ENCODE peak calls at places on chromosome 21, in ten cellular contexts. R, K, M, S, X, J, V, D, G and T are unnamed samples.

GRCh38 chr21:34276711-34277425 is 86.9 kb upstream of the KCNE2 start:
- DNase-seq in D (peak), S (no peak), V (no peak), K (no peak), J (no peak), X (no peak), R (no peak), M (peak), G (no peak), T (no peak)

GRCh38 chr21:14548751-14549150 is 2.6 kb upstream of the SAMSN1 start:
- DNase-seq in G (no peak), J (no peak), D (no peak), V (no peak), R (no peak), M (no peak), K (no peak), X (no peak), S (no peak), T (no peak)

GRCh38 chr21:45313015-45313414 is 25.3 kb upstream of the POFUT2 start:
- DNase-seq in S (no peak), D (no peak), K (no peak), J (no peak), G (peak), X (no peak), R (no peak), V (no peak), M (no peak), T (no peak)

GRCh38 chr21:35428489-35428888 is 379.4 kb upstream of the RUNX1 start:
- DNase-seq in X (no peak), V (no peak), G (peak), J (peak), K (peak), M (peak), D (no peak), S (no peak), R (no peak), T (no peak)

GRCh38 chr21:18499761-18500376 is 96.3 kb upstream of the TMPRSS15 start:
- DNase-seq in M (peak), X (peak), R (no peak), J (peak), D (peak), K (no peak), S (peak), G (peak), V (peak), T (peak)

GRCh38 chr21:43702785-43703067 is 16.2 kb upstream of the PDXK start:
- DNase-seq in M (peak), G (no peak), D (peak), R (no peak), K (no peak), S (no peak), J (no peak), X (no peak), V (no peak), T (no peak)

GRCh38 chr21:39066829-39067785 is 116.1 kb downstream of the PSMG1 start:
- DNase-seq in J (no peak), V (no peak), S (no peak), X (no peak), G (peak), K (no peak), D (no peak), M (peak), R (no peak), T (no peak)

GRCh38 chr21:45381036-45381787 is 23.8 kb upstream of the COL18A1 start:
- DNase-seq in J (no peak), S (no peak), V (no peak), M (no peak), K (no peak), G (peak), X (no peak), D (no peak), R (no peak), T (no peak)

GRCh38 chr21:34936299-34936698 is 112.8 kb downstream of the RUNX1 start:
- DNase-seq in V (no peak), G (no peak), J (no peak), S (no peak), X (no peak), K (no peak), D (peak), M (peak), R (no peak), T (no peak)

GRCh38 chr21:46002841-46003574 is 21.4 kb downstream of the COL6A1 start:
- DNase-seq in D (no peak), X (no peak), J (peak), V (no peak), G (peak), M (no peak), K (no peak), S (peak), R (no peak), T (no peak)

GRCh38 chr21:37712204-37712934 is 203.9 kb downstream of the KCNJ6 start:
- DNase-seq in M (peak), K (no peak), R (peak), G (peak), D (peak), J (peak), V (peak), X (peak), S (peak), T (peak)

GRCh38 chr21:45631540-45631939 is 12.0 kb upstream of the PCBP3 start:
- DNase-seq in K (no peak), S (no peak), D (no peak), G (no peak), X (no peak), M (no peak), R (no peak), V (no peak), J (no peak), T (no peak)

GRCh38 chr21:42567861-42568260 is 54.2 kb downstream of the SLC37A1 start:
- DNase-seq in G (peak), V (no peak), K (no peak), J (no peak), M (no peak), R (no peak), X (no peak), D (no peak), S (no peak), T (no peak)

GRCh38 chr21:43611598-43612369 is 47.5 kb downstream of the HSF2BP start:
- DNase-seq in V (peak), J (peak), K (no peak), M (peak), D (peak), G (peak), R (no peak), S (peak), X (peak), T (peak)

GRCh38 chr21:41743321-41744027 is 23.4 kb downstream of the RIPK4 start:
- DNase-seq in R (no peak), G (no peak), D (no peak), M (no peak), J (no peak), K (no peak), V (no peak), S (no peak), X (no peak), T (no peak)

GRCh38 chr21:35032474-35033263 is 16.4 kb downstream of the RUNX1 start:
- DNase-seq in M (no peak), R (no peak), J (no peak), S (no peak), V (no peak), D (no peak), K (no peak), G (no peak), X (no peak), T (no peak)

GRCh38 chr21:41973861-41974751 is 20.3 kb upstream of the C2CD2 start:
- DNase-seq in G (peak), D (peak), V (no peak), M (peak), J (peak), R (no peak), S (no peak), X (no peak), K (peak), T (no peak)

GRCh38 chr21:46551636-46552241 is 53.1 kb downstream of the S100B start:
- DNase-seq in V (no peak), R (no peak), S (no peak), G (peak), J (no peak), M (no peak), X (no peak), K (peak), D (no peak), T (no peak)

GRCh38 chr21:45427331-45428271 is 22.6 kb downstream of the COL18A1 start:
- DNase-seq in D (peak), G (peak), R (peak), M (peak), S (no peak), V (no peak), J (peak), X (no peak), K (no peak), T (no peak)

GRCh38 chr21:42784276-42784675 is 95.1 kb downstream of the WDR4 start:
- DNase-seq in V (no peak), S (no peak), J (no peak), D (no peak), M (no peak), R (no peak), X (no peak), G (no peak), K (no peak), T (no peak)

GRCh38 chr21:41425954-41426655 is at the start of gene MX1:
- DNase-seq in J (peak), G (peak), R (no peak), D (peak), S (no peak), K (peak), V (peak), X (peak), M (peak), T (peak)

GRCh38 chr21:31176080-31176551 is 137.8 kb upstream of the KRTAP19-8 start:
- DNase-seq in J (no peak), V (peak), G (no peak), R (no peak), M (no peak), D (no peak), K (no peak), X (no peak), S (no peak), T (no peak)

GRCh38 chr21:32726742-32727477 is 903 bp downstream of the SYNJ1 start:
- DNase-seq in X (peak), J (no peak), S (no peak), G (peak), D (peak), M (peak), K (no peak), V (peak), R (no peak), T (no peak)

GRCh38 chr21:33245289-33245918 is 15.7 kb downstream of the IFNAR2 start:
- DNase-seq in S (no peak), M (no peak), J (no peak), D (no peak), G (peak), X (no peak), K (no peak), R (no peak), V (no peak), T (no peak)